ENCODE peak calls at places on chromosomes 3 and 15, in nine cellular contexts. X is NCI-H69; Y is mucosa of gallbladder; H is dermis blood vessel endothelial cell; F is activated T-helper 9 cell treated with anti-CD3 and anti-CD28 coated beads, Interleukin-2, amount 50 U/mL, for 16 hours; P is COR-L47; K is NCI-H2081; Z is NCI-H774; I is CD8-positive, alpha-beta memory T cell. B is an unnamed sample.
A peak's percentile ranks its signal among the peaks of the same experiment; 100 is the strongest.

GRCh38 chr3:142566096-142566495 is 12.4 kb downstream of the ATR start:
- DNase-seq in P (no peak), H (no peak), X (no peak), F (no peak), K (no peak), I (no peak), Y (no peak), Z (no peak), B (peak; percentile 51)

GRCh38 chr3:141383555-141384129 is 15.3 kb downstream of the ZBTB38 start:
- DNase-seq in X (peak; percentile 83), K (peak; percentile 68), Y (no peak), F (no peak), I (no peak), Z (no peak), P (peak; percentile 42), H (no peak), B (no peak)

GRCh38 chr3:157669403-157669802 is 166.2 kb upstream of the VEPH1 start:
- DNase-seq in I (no peak), P (no peak), K (no peak), Y (no peak), Z (no peak), X (peak; percentile 70), F (no peak), H (no peak), B (no peak)

GRCh38 chr3:148975696-148976095 is 15.6 kb upstream of the GYG1 start:
- DNase-seq in X (no peak), Z (no peak), H (no peak), Y (no peak), F (no peak), I (no peak), P (no peak), K (no peak), B (no peak)

GRCh38 chr3:159852821-159853505 is 135.7 kb upstream of the IL12A start:
- DNase-seq in P (no peak), H (peak; percentile 95), Y (no peak), F (no peak), K (no peak), I (no peak), X (peak; percentile 59), Z (no peak), B (peak; percentile 60)

GRCh38 chr15:69104050-69104750 is 56.2 kb upstream of the GLCE start:
- DNase-seq in X (peak; percentile 84), H (no peak), F (no peak), P (peak; percentile 57), I (no peak), Y (no peak), K (peak; percentile 17), Z (no peak), B (no peak)

GRCh38 chr15:66863382-66864085 is 161.5 kb downstream of the SMAD6 start:
- DNase-seq in Z (no peak), K (no peak), F (no peak), X (no peak), P (no peak), Y (no peak), H (no peak), I (no peak), B (no peak)

GRCh38 chr3:64342940-64343691 is 117.8 kb upstream of the PRICKLE2 start:
- DNase-seq in H (no peak), K (no peak), Z (no peak), P (no peak), I (no peak), F (no peak), Y (no peak), X (peak; percentile 10), B (peak; percentile 87)

GRCh38 chr15:94231728-94232086 is 346 bp downstream of the MCTP2 start:
- DNase-seq in Z (no peak), F (peak; percentile 2), H (no peak), X (peak; percentile 72), Y (no peak), P (no peak), K (no peak), I (peak; percentile 6), B (no peak)

GRCh38 chr3:129690406-129690805 is 83.9 kb upstream of the PLXND1 start:
- DNase-seq in F (no peak), Y (peak; percentile 44), I (no peak), Z (peak; percentile 59), P (peak; percentile 53), H (peak; percentile 70), K (peak; percentile 90), X (peak; percentile 81), B (peak; percentile 77)

GRCh38 chr3:170585008-170585936 is 603 bp downstream of the SLC7A14 start:
- DNase-seq in Z (peak; percentile 44), X (peak; percentile 50), H (peak; percentile 13), K (peak; percentile 69), I (no peak), Y (no peak), F (no peak), P (no peak), B (no peak)

GRCh38 chr15:84946772-84947489 is 34.7 kb upstream of the PDE8A start:
- DNase-seq in Z (no peak), P (no peak), F (no peak), H (no peak), K (no peak), I (no peak), X (no peak), Y (no peak), B (no peak)

GRCh38 chr3:63351159-63352007 is 73.3 kb downstream of the SYNPR start:
- DNase-seq in I (no peak), Z (peak; percentile 17), P (no peak), K (peak; percentile 53), F (no peak), Y (no peak), H (peak; percentile 81), X (peak; percentile 64), B (peak; percentile 82)

GRCh38 chr3:100400424-100400781 is 486 bp downstream of the TOMM70 start:
- DNase-seq in K (peak; percentile 53), F (peak; percentile 9), Z (no peak), X (peak; percentile 52), I (peak; percentile 30), P (no peak), H (peak; percentile 48), Y (no peak), B (peak; percentile 16)

GRCh38 chr3:177569823-177570657 is 372.8 kb upstream of the TBL1XR1 start:
- DNase-seq in Y (no peak), X (peak; percentile 99), I (no peak), Z (no peak), K (peak; percentile 68), F (no peak), P (no peak), H (no peak), B (no peak)

GRCh38 chr15:53072077-53072476 is 281.9 kb upstream of the ONECUT1 start:
- DNase-seq in F (no peak), Y (peak; percentile 94), I (no peak), X (peak; percentile 58), Z (no peak), K (no peak), P (peak; percentile 60), H (peak; percentile 1), B (peak; percentile 10)

GRCh38 chr3:56962200-56962599 is 98.3 kb upstream of the SPATA12 start:
- DNase-seq in I (no peak), Y (no peak), K (no peak), Z (no peak), H (no peak), F (no peak), P (no peak), X (peak; percentile 24), B (no peak)

GRCh38 chr15:40042791-40043320 is 3.9 kb upstream of the SRP14 start:
- DNase-seq in I (no peak), X (no peak), Z (no peak), P (no peak), Y (peak; percentile 7), F (no peak), H (no peak), K (no peak), B (no peak)

GRCh38 chr3:185696039-185696438 is 109.9 kb downstream of the SENP2 start:
- DNase-seq in X (no peak), I (no peak), K (no peak), P (no peak), Y (no peak), Z (no peak), H (no peak), F (no peak), B (no peak)

GRCh38 chr3:57464801-57465200 is 79.3 kb downstream of the DNAH12 start:
- DNase-seq in Y (no peak), P (no peak), K (no peak), Z (no peak), X (peak; percentile 2), F (no peak), H (peak; percentile 16), I (no peak), B (peak; percentile 16)

GRCh38 chr3:11989383-11990050 is 14.7 kb upstream of the SYN2 start:
- DNase-seq in K (no peak), F (no peak), Z (no peak), X (no peak), H (no peak), Y (no peak), I (no peak), P (no peak), B (no peak)

GRCh38 chr3:123098411-123099330 is 31.8 kb downstream of the PDIA5 start:
- DNase-seq in X (no peak), Z (no peak), F (no peak), I (no peak), H (no peak), K (no peak), P (no peak), Y (no peak), B (peak; percentile 39)

GRCh38 chr3:40387895-40388254 is 891 bp downstream of the ENTPD3 start:
- DNase-seq in X (peak; percentile 54), Y (no peak), H (no peak), K (no peak), I (no peak), F (no peak), P (peak; percentile 7), Z (no peak), B (no peak)

GRCh38 chr3:135452881-135453280 is 512.6 kb upstream of the PPP2R3A start:
- DNase-seq in X (no peak), K (no peak), I (no peak), H (no peak), Y (no peak), F (no peak), Z (no peak), P (no peak), B (no peak)

GRCh38 chr15:31102049-31102321 is 460 bp upstream of the TRPM1 start:
- DNase-seq in F (no peak), H (no peak), Z (no peak), Y (no peak), K (peak; percentile 10), I (no peak), X (peak; percentile 88), P (no peak), B (no peak)

GRCh38 chr3:114362815-114363214 is 69.0 kb downstream of the TIGIT start:
- DNase-seq in K (peak; percentile 32), Z (no peak), H (peak; percentile 54), Y (no peak), I (no peak), P (peak; percentile 52), F (no peak), X (peak; percentile 43), B (peak; percentile 62)

GRCh38 chr3:36443042-36443686 is 62.9 kb downstream of the STAC start:
- DNase-seq in H (no peak), Y (no peak), K (no peak), Z (no peak), I (no peak), F (no peak), X (no peak), P (no peak), B (no peak)

GRCh38 chr3:51319271-51319670 is 65.8 kb upstream of the MANF start:
- DNase-seq in P (no peak), I (no peak), X (no peak), K (no peak), Y (no peak), F (no peak), Z (no peak), H (no peak), B (no peak)

B was measured in fibroblast of pulmonary artery.